ENCODE peak calls at places on chromosomes 3 and 15, in nine cellular contexts. C is CD4-positive, alpha-beta memory T cell; M is breast epithelium; Z is HCT116; N is choroid plexus epithelial cell; B is Panc1; F is psoas muscle; A is GM06990; J is WERI-Rb-1. Q is an unnamed sample.
A peak's percentile ranks its signal among the peaks of the same experiment; 100 is the strongest.

GRCh38 chr15:62607643-62608042 is 434.9 kb upstream of the TPM1 start:
- DNase-seq in C (no peak), M (no peak), Z (no peak), N (peak; percentile 47), B (no peak), F (no peak), A (no peak), J (no peak), Q (no peak)

GRCh38 chr3:63043631-63044030 is 168.4 kb upstream of the CADPS start:
- DNase-seq in C (no peak), M (no peak), Z (no peak), N (no peak), B (no peak), F (no peak), A (no peak), J (no peak), Q (no peak)

GRCh38 chr3:148950806-148951205 is 40.5 kb upstream of the GYG1 start:
- DNase-seq in C (no peak), M (no peak), Z (peak; percentile 15), N (peak; percentile 46), B (no peak), F (no peak), A (no peak), J (no peak), Q (peak; percentile 16)

GRCh38 chr15:88231909-88232308 is 24.6 kb downstream of the NTRK3 start:
- DNase-seq in C (no peak), M (no peak), Z (no peak), N (no peak), B (no peak), F (no peak), A (no peak), J (no peak), Q (no peak)

GRCh38 chr3:197564097-197564843 is 8.5 kb upstream of the BDH1 start:
- DNase-seq in C (no peak), M (no peak), Z (no peak), N (no peak), B (no peak), F (no peak), A (no peak), J (no peak), Q (no peak)

GRCh38 chr15:59349715-59350420 is 22.8 kb downstream of the MYO1E start:
- DNase-seq in C (no peak), M (peak; percentile 57), Z (peak; percentile 83), N (peak; percentile 93), B (peak; percentile 82), F (peak; percentile 37), A (no peak), J (no peak), Q (peak; percentile 91)

GRCh38 chr15:40331637-40332036 is 8.1 kb downstream of the INAFM2 start:
- DNase-seq in C (no peak), M (no peak), Z (no peak), N (no peak), B (no peak), F (no peak), A (no peak), J (no peak), Q (no peak)

GRCh38 chr3:10483686-10484345 is 21.6 kb downstream of the ATP2B2 start:
- DNase-seq in C (no peak), M (no peak), Z (no peak), N (no peak), B (no peak), F (no peak), A (no peak), J (no peak), Q (no peak)

GRCh38 chr15:59191855-59192237 is 14.8 kb upstream of the LDHAL6B start:
- DNase-seq in C (no peak), M (no peak), Z (peak; percentile 55), N (peak; percentile 82), B (no peak), F (no peak), A (no peak), J (no peak), Q (peak; percentile 99)

GRCh38 chr15:28919201-28919627 is 33.4 kb downstream of the APBA2 start:
- DNase-seq in C (no peak), M (no peak), Z (no peak), N (no peak), B (no peak), F (no peak), A (no peak), J (no peak), Q (no peak)

GRCh38 chr15:74845208-74845568 is 2.2 kb upstream of the ULK3 start:
- DNase-seq in C (peak; percentile 68), M (no peak), Z (no peak), N (no peak), B (no peak), F (no peak), A (no peak), J (no peak), Q (no peak)

GRCh38 chr3:112120485-112120836 is 12.6 kb downstream of the GCSAM start:
- DNase-seq in C (no peak), M (no peak), Z (no peak), N (no peak), B (no peak), F (no peak), A (peak; percentile 61), J (no peak), Q (no peak)

GRCh38 chr3:195548496-195548895 is 5.4 kb upstream of the PPP1R2 start:
- DNase-seq in C (no peak), M (no peak), Z (no peak), N (no peak), B (no peak), F (no peak), A (no peak), J (no peak), Q (no peak)

GRCh38 chr3:65886376-65886775 is 152.3 kb downstream of the MAGI1 start:
- DNase-seq in C (no peak), M (no peak), Z (no peak), N (no peak), B (no peak), F (no peak), A (no peak), J (peak; percentile 21), Q (no peak)

GRCh38 chr15:25501828-25502446 is 63.1 kb upstream of the UBE3A start:
- DNase-seq in C (no peak), M (no peak), Z (peak; percentile 27), N (peak; percentile 20), B (no peak), F (no peak), A (no peak), J (peak; percentile 21), Q (peak; percentile 16)

GRCh38 chr15:55659481-55659880 is 71.3 kb upstream of the PYGO1 start:
- DNase-seq in C (no peak), M (no peak), Z (no peak), N (no peak), B (no peak), F (no peak), A (no peak), J (peak; percentile 84), Q (no peak)

GRCh38 chr3:111761309-111761795 is 97.7 kb upstream of the PHLDB2 start:
- DNase-seq in C (no peak), M (no peak), Z (no peak), N (peak; percentile 87), B (no peak), F (no peak), A (no peak), J (no peak), Q (peak; percentile 86)

GRCh38 chr3:138140940-138141339 is 8.8 kb upstream of the A4GNT start:
- DNase-seq in C (no peak), M (no peak), Z (no peak), N (peak; percentile 18), B (no peak), F (no peak), A (no peak), J (no peak), Q (no peak)
- H3K4me3 ChIP-seq in C (no peak overlapping the region), M (no peak overlapping the region), Z (no peak overlapping the region), N (no peak overlapping the region), B (no peak overlapping the region), F (no peak overlapping the region), A (no peak overlapping the region), J (no peak overlapping the region), Q (no peak overlapping the region)

DNA sequence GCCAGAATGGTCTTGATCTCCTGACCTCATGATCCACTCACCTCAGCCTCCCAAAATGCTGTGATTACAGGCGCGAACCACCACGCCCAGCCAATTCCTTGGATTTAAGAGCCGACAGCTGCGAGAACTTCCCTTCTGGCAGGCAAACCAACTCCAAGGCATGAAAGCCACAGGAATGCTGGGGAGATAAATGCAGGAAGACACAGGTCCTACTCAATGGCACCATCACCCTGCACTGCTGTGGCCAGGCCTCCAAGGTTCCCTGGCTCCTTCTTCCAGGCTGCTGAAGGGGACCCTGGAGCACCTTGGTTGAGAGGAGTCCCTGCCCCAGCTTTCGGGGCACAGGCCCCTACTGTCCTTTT is 98.7 kb upstream of the CHD2 start:
- DNase-seq in C (no peak), M (no peak), Z (peak; percentile 89), N (peak; percentile 77), B (no peak), F (no peak), A (no peak), J (no peak), Q (peak; percentile 96)
- H3K4me3 ChIP-seq in C (no peak overlapping the region), M (no peak overlapping the region), Z (peak overlapping the region; percentile 30), N (no peak overlapping the region), B (no peak overlapping the region), F (no peak overlapping the region), A (no peak overlapping the region), J (no peak overlapping the region), Q (no peak overlapping the region)

GRCh38 chr3:25432191-25432720 is 4.2 kb downstream of the RARB start:
- DNase-seq in C (no peak), M (no peak), Z (no peak), N (peak; percentile 54), B (no peak), F (no peak), A (no peak), J (no peak), Q (no peak)
- H3K4me3 ChIP-seq in C (no peak overlapping the region), M (no peak overlapping the region), Z (no peak overlapping the region), N (peak overlapping the region; percentile 77), B (no peak overlapping the region), F (peak overlapping the region; percentile 73), A (no peak overlapping the region), J (no peak overlapping the region), Q (no peak overlapping the region)

GRCh38 chr3:123449986-123450474 is 1.1 kb upstream of the ADCY5 start:
- DNase-seq in C (no peak), M (no peak), Z (no peak), N (no peak), B (no peak), F (peak; percentile 21), A (no peak), J (peak; percentile 55), Q (no peak)
- H3K4me3 ChIP-seq in C (no peak overlapping the region), M (peak overlapping the region; percentile 55), Z (no peak overlapping the region), N (peak overlapping the region; percentile 51), B (peak overlapping the region; percentile 52), F (peak overlapping the region; percentile 72), A (peak overlapping the region; percentile 33), J (peak overlapping the region; percentile 66), Q (peak overlapping the region; percentile 57)

Q was measured in fibroblast of villous mesenchyme.